ENCODE peak calls at places on chromosomes 16 and 17, in eight cellular contexts. E is RPMI7951; Y is RWPE2; X is CD8-positive, alpha-beta T cell; H is activated T-helper 1 cell treated with anti-CD3 and anti-CD28 coated beads, Interleukin-2, amount 50 U/mL, for 16 hours; J is AG04450; T is activated CD8-positive, alpha-beta memory T cell treated with anti-CD3 and anti-CD28 coated beads, Interleukin-2, amount 50 U/mL, for 48 hours; F is hypothalamus. N is an unnamed sample.
A peak's percentile ranks its signal among the peaks of the same experiment; 100 is the strongest.

GRCh38 chr16:86199182-86199581 is 300.2 kb downstream of the IRF8 start:
- DNase-seq in E (no peak), Y (no peak), X (no peak), H (no peak), J (no peak), T (no peak), F (no peak), N (no peak)

GRCh38 chr17:2400474-2400866 is 390 bp downstream of the MNT start:
- DNase-seq in E (peak; percentile 39), Y (no peak), X (peak; percentile 53), H (peak; percentile 46), J (no peak), T (peak; percentile 83), F (no peak), N (peak; percentile 31)

GRCh38 chr17:38825762-38826247 is 684 bp upstream of the CWC25 start:
- DNase-seq in E (no peak), Y (no peak), X (no peak), H (no peak), J (no peak), T (no peak), F (no peak), N (no peak)

GRCh38 chr16:67404740-67405226 is 11.5 kb upstream of the TPPP3 start:
- DNase-seq in E (no peak), Y (no peak), X (no peak), H (no peak), J (no peak), T (no peak), F (no peak), N (no peak)

GRCh38 chr17:33055171-33055611 is 63.5 kb downstream of the SPACA3 start:
- DNase-seq in E (no peak), Y (no peak), X (no peak), H (no peak), J (no peak), T (no peak), F (no peak), N (no peak)

GRCh38 chr16:64864232-64864803 is 257.5 kb downstream of the CDH11 start:
- DNase-seq in E (peak; percentile 84), Y (no peak), X (no peak), H (no peak), J (peak; percentile 93), T (no peak), F (no peak), N (no peak)

GRCh38 chr16:4936991-4937781 is at the start of gene PPL:
- DNase-seq in E (no peak), Y (peak; percentile 91), X (no peak), H (no peak), J (no peak), T (no peak), F (no peak), N (no peak)

GRCh38 chr16:57284206-57284951 is at the start of gene PLLP:
- DNase-seq in E (peak; percentile 55), Y (no peak), X (peak; percentile 37), H (peak; percentile 21), J (no peak), T (peak; percentile 66), F (no peak), N (peak; percentile 12)

GRCh38 chr16:83402160-83402794 is 405.5 kb upstream of the HSBP1 start:
- DNase-seq in E (peak; percentile 53), Y (no peak), X (no peak), H (no peak), J (no peak), T (no peak), F (no peak), N (no peak)

GRCh38 chr17:47324224-47325020 is 667 bp downstream of the EFCAB13 start:
- DNase-seq in E (peak; percentile 65), Y (no peak), X (peak; percentile 45), H (peak; percentile 7), J (no peak), T (no peak), F (no peak), N (peak; percentile 36)

GRCh38 chr16:35552763-35553162 is 2093.4 kb downstream of the TP53TG3F start:
- DNase-seq in E (no peak), Y (no peak), X (no peak), H (no peak), J (no peak), T (no peak), F (no peak), N (no peak)

GRCh38 chr17:21058098-21058893 is 15.5 kb upstream of the USP22 start:
- DNase-seq in E (peak; percentile 66), Y (no peak), X (no peak), H (no peak), J (no peak), T (no peak), F (no peak), N (no peak)

GRCh38 chr17:76934561-76935320 is 66.5 kb downstream of the MGAT5B start:
- DNase-seq in E (peak; percentile 82), Y (no peak), X (no peak), H (no peak), J (no peak), T (no peak), F (no peak), N (no peak)

GRCh38 chr17:45228985-45229517 is 7.4 kb downstream of the FMNL1 start:
- DNase-seq in E (peak; percentile 87), Y (peak; percentile 90), X (peak; percentile 93), H (peak; percentile 78), J (peak; percentile 86), T (peak; percentile 94), F (no peak), N (peak; percentile 91)

GRCh38 chr16:814974-815373 is 14.4 kb upstream of the GNG13 start:
- DNase-seq in E (peak; percentile 61), Y (no peak), X (no peak), H (no peak), J (peak; percentile 26), T (no peak), F (no peak), N (no peak)

GRCh38 chr17:66584927-66585326 is 250.0 kb upstream of the CACNG5 start:
- DNase-seq in E (no peak), Y (no peak), X (no peak), H (no peak), J (no peak), T (no peak), F (no peak), N (no peak)

GRCh38 chr17:69448431-69449102 is 34.1 kb downstream of the MAP2K6 start:
- DNase-seq in E (no peak), Y (no peak), X (no peak), H (no peak), J (no peak), T (no peak), F (no peak), N (no peak)

GRCh38 chr16:81630632-81631026 is 148.5 kb upstream of the PLCG2 start:
- DNase-seq in E (no peak), Y (no peak), X (no peak), H (no peak), J (no peak), T (no peak), F (no peak), N (no peak)

GRCh38 chr16:19980866-19981265 is 92.8 kb downstream of the GPR139 start:
- DNase-seq in E (peak; percentile 11), Y (no peak), X (no peak), H (no peak), J (no peak), T (no peak), F (no peak), N (no peak)

GRCh38 chr17:19672009-19672837 is 23.7 kb downstream of the ALDH3A2 start:
- DNase-seq in E (peak; percentile 31), Y (no peak), X (no peak), H (no peak), J (no peak), T (no peak), F (no peak), N (no peak)

GRCh38 chr17:8041249-8041928 is 2.5 kb downstream of the ALOX15B start:
- DNase-seq in E (peak; percentile 62), Y (no peak), X (peak; percentile 29), H (no peak), J (peak; percentile 29), T (no peak), F (no peak), N (no peak)

N was measured in T-helper 22 cell.